ENCODE peak calls at places on chromosomes 7 and 10, in four cellular contexts. B is ACHN, O is activated T-cell treated with anti-CD3 and anti-CD28 coated beads for 1 hour, H is GM20000. T is an unnamed sample.

GRCh38 chr7:154868901-154869300 is 134.0 kb downstream of the PAXIP1 start:
- DNase-seq in B (no peak), O (no peak), H (no peak), T (no peak)

GRCh38 chr7:66790725-66791124 is 50.2 kb downstream of the RABGEF1 start:
- DNase-seq in B (no peak), O (no peak), H (no peak), T (no peak)

GRCh38 chr10:80612261-80612660 is 74.6 kb downstream of the SH2D4B start:
- DNase-seq in B (no peak), O (no peak), H (no peak), T (no peak)

GRCh38 chr10:103594326-103594725 is 100.8 kb downstream of the NEURL1 start:
- DNase-seq in B (no peak), O (no peak), H (no peak), T (no peak)

GRCh38 chr7:57204411-57204811 is 72.2 kb upstream of the ZNF479 start:
- DNase-seq in B (no peak), O (no peak), H (no peak), T (no peak)

GRCh38 chr10:129969528-129970264 is 5.6 kb upstream of the EBF3 start:
- DNase-seq in B (no peak), O (no peak), H (no peak), T (no peak)

GRCh38 chr10:86970152-86970886 is 2.0 kb downstream of the ADIRF start:
- DNase-seq in B (peak), O (no peak), H (peak), T (no peak)

GRCh38 chr7:74272305-74273038 is 16.7 kb upstream of the CLIP2 start:
- DNase-seq in B (peak), O (no peak), H (peak), T (peak)

GRCh38 chr10:71094712-71095390 is 117.5 kb upstream of the UNC5B start:
- DNase-seq in B (no peak), O (no peak), H (peak), T (no peak)